ENCODE peak calls at places on chromosomes 12 and 14, in seven cellular contexts. One of them, this sample, is unnamed.

GRCh38 chr12:110312581-110313360 is 31.7 kb downstream of the ATP2A2 start:
- DNase-seq in GM23338: no peak
- DNase-seq in HCT116: no peak
- DNase-seq in neural progenitor cell: no peak
- DNase-seq in OCI-LY7: no peak
- DNase-seq in MM.1S: no peak
- DNase-seq in GM23248: peak
- DNase-seq in this sample: no peak

GRCh38 chr12:96364092-96364700 is 36.0 kb downstream of the CDK17 start:
- DNase-seq in GM23338: no peak
- DNase-seq in HCT116: no peak
- DNase-seq in neural progenitor cell: no peak
- DNase-seq in OCI-LY7: no peak
- DNase-seq in MM.1S: no peak
- DNase-seq in GM23248: no peak
- DNase-seq in this sample: no peak

GRCh38 chr14:81193924-81194633 is 26.7 kb downstream of the GTF2A1 start:
- DNase-seq in GM23338: no peak
- DNase-seq in HCT116: no peak
- DNase-seq in neural progenitor cell: no peak
- DNase-seq in OCI-LY7: no peak
- DNase-seq in MM.1S: peak
- DNase-seq in GM23248: no peak
- DNase-seq in this sample: no peak

GRCh38 chr14:76499399-76499798 is 123.5 kb downstream of the ESRRB start:
- DNase-seq in GM23338: no peak
- DNase-seq in HCT116: no peak
- DNase-seq in neural progenitor cell: no peak
- DNase-seq in OCI-LY7: no peak
- DNase-seq in MM.1S: no peak
- DNase-seq in GM23248: no peak
- DNase-seq in this sample: no peak

GRCh38 chr12:87152841-87153528 is 876.2 kb downstream of the C12orf50 start:
- DNase-seq in GM23338: no peak
- DNase-seq in HCT116: no peak
- DNase-seq in neural progenitor cell: no peak
- DNase-seq in OCI-LY7: no peak
- DNase-seq in MM.1S: no peak
- DNase-seq in GM23248: no peak
- DNase-seq in this sample: no peak

GRCh38 chr14:54253195-54253947 is 143.4 kb upstream of the CDKN3 start:
- DNase-seq in GM23338: no peak
- DNase-seq in HCT116: peak
- DNase-seq in neural progenitor cell: no peak
- DNase-seq in OCI-LY7: no peak
- DNase-seq in MM.1S: no peak
- DNase-seq in GM23248: peak
- DNase-seq in this sample: peak

GRCh38 chr14:28754209-28754985 is 12.2 kb upstream of the FOXG1 start:
- DNase-seq in GM23338: peak
- DNase-seq in HCT116: no peak
- DNase-seq in neural progenitor cell: peak
- DNase-seq in OCI-LY7: peak
- DNase-seq in MM.1S: peak
- DNase-seq in GM23248: peak
- DNase-seq in this sample: peak

GRCh38 chr12:32270818-32271710 is 128.3 kb upstream of the FGD4 start:
- DNase-seq in GM23338: peak
- DNase-seq in HCT116: no peak
- DNase-seq in neural progenitor cell: peak
- DNase-seq in OCI-LY7: peak
- DNase-seq in MM.1S: no peak
- DNase-seq in GM23248: peak
- DNase-seq in this sample: peak

GRCh38 chr12:121767525-121768016 is 25.9 kb downstream of the RHOF start:
- DNase-seq in GM23338: no peak
- DNase-seq in HCT116: no peak
- DNase-seq in neural progenitor cell: no peak
- DNase-seq in OCI-LY7: no peak
- DNase-seq in MM.1S: no peak
- DNase-seq in GM23248: peak
- DNase-seq in this sample: no peak

GRCh38 chr12:102374190-102374589 is 106.2 kb downstream of the IGF1 start:
- DNase-seq in GM23338: no peak
- DNase-seq in HCT116: no peak
- DNase-seq in neural progenitor cell: no peak
- DNase-seq in OCI-LY7: no peak
- DNase-seq in MM.1S: no peak
- DNase-seq in GM23248: peak
- DNase-seq in this sample: no peak

GRCh38 chr14:37230551-37231194 is 32.9 kb downstream of the MIPOL1 start:
- DNase-seq in GM23338: peak
- DNase-seq in HCT116: peak
- DNase-seq in neural progenitor cell: peak
- DNase-seq in OCI-LY7: peak
- DNase-seq in MM.1S: peak
- DNase-seq in GM23248: peak
- DNase-seq in this sample: peak

GRCh38 chr12:66321433-66321832 is 19.1 kb downstream of the HELB start:
- DNase-seq in GM23338: no peak
- DNase-seq in HCT116: no peak
- DNase-seq in neural progenitor cell: no peak
- DNase-seq in OCI-LY7: no peak
- DNase-seq in MM.1S: no peak
- DNase-seq in GM23248: no peak
- DNase-seq in this sample: no peak

GRCh38 chr14:103127861-103128598 is 4.8 kb downstream of the TNFAIP2 start:
- DNase-seq in GM23338: no peak
- DNase-seq in HCT116: no peak
- DNase-seq in neural progenitor cell: no peak
- DNase-seq in OCI-LY7: no peak
- DNase-seq in MM.1S: no peak
- DNase-seq in GM23248: no peak
- DNase-seq in this sample: no peak

GRCh38 chr14:52473557-52473956 is 78.7 kb downstream of the TXNDC16 start:
- DNase-seq in GM23338: peak
- DNase-seq in HCT116: peak
- DNase-seq in neural progenitor cell: peak
- DNase-seq in OCI-LY7: peak
- DNase-seq in MM.1S: no peak
- DNase-seq in GM23248: peak
- DNase-seq in this sample: peak

GRCh38 chr14:96064866-96065265 is 25.7 kb downstream of the C14orf132 start:
- DNase-seq in GM23338: no peak
- DNase-seq in HCT116: no peak
- DNase-seq in neural progenitor cell: no peak
- DNase-seq in OCI-LY7: peak
- DNase-seq in MM.1S: no peak
- DNase-seq in GM23248: no peak
- DNase-seq in this sample: no peak

GRCh38 chr12:53963434-53964314 is 9.0 kb downstream of the HOXC12 start:
- DNase-seq in GM23338: no peak
- DNase-seq in HCT116: no peak
- DNase-seq in neural progenitor cell: no peak
- DNase-seq in OCI-LY7: no peak
- DNase-seq in MM.1S: no peak
- DNase-seq in GM23248: no peak
- DNase-seq in this sample: no peak

GRCh38 chr14:76710093-76711010 is 50.9 kb upstream of the VASH1 start:
- DNase-seq in GM23338: peak
- DNase-seq in HCT116: peak
- DNase-seq in neural progenitor cell: peak
- DNase-seq in OCI-LY7: peak
- DNase-seq in MM.1S: peak
- DNase-seq in GM23248: peak
- DNase-seq in this sample: peak

GRCh38 chr12:104183443-104183842 is 32.1 kb upstream of the TXNRD1 start:
- DNase-seq in GM23338: no peak
- DNase-seq in HCT116: no peak
- DNase-seq in neural progenitor cell: no peak
- DNase-seq in OCI-LY7: no peak
- DNase-seq in MM.1S: no peak
- DNase-seq in GM23248: no peak
- DNase-seq in this sample: no peak

GRCh38 chr14:103522649-103523582 is at the start of gene CKB:
- DNase-seq in GM23338: peak
- DNase-seq in HCT116: no peak
- DNase-seq in neural progenitor cell: peak
- DNase-seq in OCI-LY7: no peak
- DNase-seq in MM.1S: no peak
- DNase-seq in GM23248: peak
- DNase-seq in this sample: peak

GRCh38 chr12:1855241-1855640 is 34.9 kb downstream of the LRTM2 start:
- DNase-seq in GM23338: peak
- DNase-seq in HCT116: no peak
- DNase-seq in neural progenitor cell: no peak
- DNase-seq in OCI-LY7: no peak
- DNase-seq in MM.1S: peak
- DNase-seq in GM23248: peak
- DNase-seq in this sample: no peak

GRCh38 chr12:53268009-53268636 is at the start of gene ESPL1:
- DNase-seq in GM23338: peak
- DNase-seq in HCT116: peak
- DNase-seq in neural progenitor cell: peak
- DNase-seq in OCI-LY7: peak
- DNase-seq in MM.1S: peak
- DNase-seq in GM23248: peak
- DNase-seq in this sample: peak

GRCh38 chr14:25041898-25042297 is 8.0 kb downstream of the STXBP6 start:
- DNase-seq in GM23338: no peak
- DNase-seq in HCT116: no peak
- DNase-seq in neural progenitor cell: no peak
- DNase-seq in OCI-LY7: no peak
- DNase-seq in MM.1S: no peak
- DNase-seq in GM23248: no peak
- DNase-seq in this sample: no peak
- TF ChIP-seq EZH2phosphoT487 in GM23338: no peak
- TF ChIP-seq EZH2phosphoT487 in HCT116: no peak
- TF ChIP-seq EZH2phosphoT487 in neural progenitor cell: no peak
- TF ChIP-seq EZH2phosphoT487 in OCI-LY7: no peak
- TF ChIP-seq EZH2phosphoT487 in MM.1S: no peak
- TF ChIP-seq EZH2phosphoT487 in GM23248: no peak
- TF ChIP-seq EZH2phosphoT487 in this sample: no peak

DNA sequence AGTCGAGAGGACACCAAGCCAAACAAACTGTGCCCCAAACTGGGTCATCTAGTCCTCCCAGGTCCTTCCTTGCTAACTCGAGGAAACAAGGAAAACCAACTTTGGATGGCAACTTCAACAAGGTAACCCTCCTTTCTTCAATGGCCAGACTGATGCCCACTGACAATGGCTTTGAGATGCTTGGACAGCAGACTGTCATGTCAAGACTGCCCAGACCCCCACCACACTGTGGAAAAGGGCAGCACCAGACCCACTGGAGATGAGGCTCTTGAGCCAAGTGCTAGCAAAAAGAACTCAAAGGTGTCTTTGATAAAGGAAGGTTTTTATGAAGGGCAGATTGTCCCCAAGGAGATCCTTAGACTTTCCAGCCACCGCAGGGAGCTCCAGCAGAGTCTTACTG is 9.0 kb upstream of the CDH24 start:
- DNase-seq in GM23338: no peak
- DNase-seq in HCT116: no peak
- DNase-seq in neural progenitor cell: no peak
- DNase-seq in OCI-LY7: no peak
- DNase-seq in MM.1S: no peak
- DNase-seq in GM23248: no peak
- DNase-seq in this sample: no peak
- TF ChIP-seq EZH2phosphoT487 in GM23338: no peak
- TF ChIP-seq EZH2phosphoT487 in HCT116: no peak
- TF ChIP-seq EZH2phosphoT487 in neural progenitor cell: no peak
- TF ChIP-seq EZH2phosphoT487 in OCI-LY7: no peak
- TF ChIP-seq EZH2phosphoT487 in MM.1S: no peak
- TF ChIP-seq EZH2phosphoT487 in GM23248: no peak
- TF ChIP-seq EZH2phosphoT487 in this sample: no peak

DNA sequence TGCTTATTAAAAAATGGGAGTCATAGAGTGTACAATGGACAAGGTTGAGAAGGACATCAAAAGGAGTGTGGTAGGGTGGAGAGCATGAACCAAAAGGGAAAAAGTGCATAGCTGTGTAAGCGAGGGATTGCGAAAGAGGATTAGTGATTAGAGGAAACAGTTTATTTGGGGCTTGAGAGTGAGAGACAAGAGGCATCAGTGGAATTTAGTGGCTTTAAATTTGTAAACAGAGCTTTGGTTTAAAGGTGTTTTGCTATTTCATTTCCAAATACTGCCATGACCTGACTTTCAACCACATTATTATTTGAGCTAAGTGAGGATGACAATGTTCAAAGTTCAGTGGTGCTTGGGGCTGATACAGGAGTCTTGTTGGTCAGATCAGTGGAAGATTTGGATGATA is 53.4 kb downstream of the SLC16A7 start:
- DNase-seq in GM23338: no peak
- DNase-seq in HCT116: no peak
- DNase-seq in neural progenitor cell: no peak
- DNase-seq in OCI-LY7: no peak
- DNase-seq in MM.1S: no peak
- DNase-seq in GM23248: peak
- DNase-seq in this sample: no peak
- TF ChIP-seq EZH2phosphoT487 in GM23338: no peak
- TF ChIP-seq EZH2phosphoT487 in HCT116: no peak
- TF ChIP-seq EZH2phosphoT487 in neural progenitor cell: no peak
- TF ChIP-seq EZH2phosphoT487 in OCI-LY7: no peak
- TF ChIP-seq EZH2phosphoT487 in MM.1S: no peak
- TF ChIP-seq EZH2phosphoT487 in GM23248: no peak
- TF ChIP-seq EZH2phosphoT487 in this sample: no peak

GRCh38 chr12:71476513-71476912 is 36.9 kb downstream of the LGR5 start:
- DNase-seq in GM23338: no peak
- DNase-seq in HCT116: no peak
- DNase-seq in neural progenitor cell: no peak
- DNase-seq in OCI-LY7: no peak
- DNase-seq in MM.1S: no peak
- DNase-seq in GM23248: peak
- DNase-seq in this sample: no peak

GRCh38 chr12:71477046-71477445 is 37.4 kb downstream of the LGR5 start:
- DNase-seq in GM23338: no peak
- DNase-seq in HCT116: no peak
- DNase-seq in neural progenitor cell: no peak
- DNase-seq in OCI-LY7: no peak
- DNase-seq in MM.1S: no peak
- DNase-seq in GM23248: peak
- DNase-seq in this sample: no peak

GRCh38 chr12:71472441-71472911 is 32.9 kb downstream of the LGR5 start:
- DNase-seq in GM23338: no peak
- DNase-seq in HCT116: no peak
- DNase-seq in neural progenitor cell: no peak
- DNase-seq in OCI-LY7: no peak
- DNase-seq in MM.1S: no peak
- DNase-seq in GM23248: peak
- DNase-seq in this sample: no peak

GRCh38 chr12:71477609-71478008 is 38.0 kb downstream of the LGR5 start:
- DNase-seq in GM23338: no peak
- DNase-seq in HCT116: no peak
- DNase-seq in neural progenitor cell: no peak
- DNase-seq in OCI-LY7: no peak
- DNase-seq in MM.1S: no peak
- DNase-seq in GM23248: peak
- DNase-seq in this sample: no peak

GRCh38 chr12:71475280-71475679 is 35.7 kb downstream of the LGR5 start:
- DNase-seq in GM23338: no peak
- DNase-seq in HCT116: no peak
- DNase-seq in neural progenitor cell: no peak
- DNase-seq in OCI-LY7: no peak
- DNase-seq in MM.1S: no peak
- DNase-seq in GM23248: peak
- DNase-seq in this sample: no peak
- TF ChIP-seq EZH2phosphoT487 in GM23338: no peak
- TF ChIP-seq EZH2phosphoT487 in HCT116: no peak
- TF ChIP-seq EZH2phosphoT487 in neural progenitor cell: no peak
- TF ChIP-seq EZH2phosphoT487 in OCI-LY7: no peak
- TF ChIP-seq EZH2phosphoT487 in MM.1S: no peak
- TF ChIP-seq EZH2phosphoT487 in GM23248: no peak
- TF ChIP-seq EZH2phosphoT487 in this sample: no peak